ENCODE peak calls at places on chromosomes 12 and 14, in eight cellular contexts. One of them, this sample, is unnamed.

GRCh38 chr14:49036236-49036635 is 549.9 kb downstream of the RPS29 start:
- DNase-seq in epithelial cell of esophagus: no peak
- DNase-seq in fibroblast of villous mesenchyme: no peak
- DNase-seq in astrocyte of the cerebellum: no peak
- DNase-seq in cardiac fibroblast: no peak
- DNase-seq in keratinocyte: no peak
- DNase-seq in H9: no peak
- DNase-seq in dorsolateral prefrontal cortex: no peak
- DNase-seq in this sample: no peak

GRCh38 chr12:88185988-88186387 is 43.9 kb downstream of the TMTC3 start:
- DNase-seq in epithelial cell of esophagus: peak; percentile 86
- DNase-seq in fibroblast of villous mesenchyme: peak; percentile 52
- DNase-seq in astrocyte of the cerebellum: peak; percentile 26
- DNase-seq in cardiac fibroblast: peak; percentile 85
- DNase-seq in keratinocyte: peak; percentile 19
- DNase-seq in H9: no peak
- DNase-seq in dorsolateral prefrontal cortex: no peak
- DNase-seq in this sample: no peak

GRCh38 chr14:96894966-96895365 is 97.8 kb downstream of the VRK1 start:
- DNase-seq in epithelial cell of esophagus: no peak
- DNase-seq in fibroblast of villous mesenchyme: no peak
- DNase-seq in astrocyte of the cerebellum: no peak
- DNase-seq in cardiac fibroblast: peak; percentile 6
- DNase-seq in keratinocyte: no peak
- DNase-seq in H9: no peak
- DNase-seq in dorsolateral prefrontal cortex: no peak
- DNase-seq in this sample: no peak

GRCh38 chr12:51240971-51241370 is 2.3 kb downstream of the DAZAP2 start:
- DNase-seq in epithelial cell of esophagus: peak; percentile 49
- DNase-seq in fibroblast of villous mesenchyme: no peak
- DNase-seq in astrocyte of the cerebellum: no peak
- DNase-seq in cardiac fibroblast: peak; percentile 51
- DNase-seq in keratinocyte: no peak
- DNase-seq in H9: no peak
- DNase-seq in dorsolateral prefrontal cortex: no peak
- DNase-seq in this sample: no peak

GRCh38 chr12:44148936-44149335 is 313.1 kb downstream of the TMEM117 start:
- DNase-seq in epithelial cell of esophagus: no peak
- DNase-seq in fibroblast of villous mesenchyme: no peak
- DNase-seq in astrocyte of the cerebellum: no peak
- DNase-seq in cardiac fibroblast: no peak
- DNase-seq in keratinocyte: no peak
- DNase-seq in H9: no peak
- DNase-seq in dorsolateral prefrontal cortex: no peak
- DNase-seq in this sample: no peak

GRCh38 chr12:21073822-21074460 is 57.1 kb upstream of the SLCO1B1 start:
- DNase-seq in epithelial cell of esophagus: peak; percentile 46
- DNase-seq in fibroblast of villous mesenchyme: no peak
- DNase-seq in astrocyte of the cerebellum: peak; percentile 99
- DNase-seq in cardiac fibroblast: peak; percentile 79
- DNase-seq in keratinocyte: no peak
- DNase-seq in H9: peak; percentile 39
- DNase-seq in dorsolateral prefrontal cortex: no peak
- DNase-seq in this sample: no peak

GRCh38 chr12:64569923-64570595 is 40.2 kb upstream of the RASSF3 start:
- DNase-seq in epithelial cell of esophagus: no peak
- DNase-seq in fibroblast of villous mesenchyme: no peak
- DNase-seq in astrocyte of the cerebellum: no peak
- DNase-seq in cardiac fibroblast: no peak
- DNase-seq in keratinocyte: no peak
- DNase-seq in H9: no peak
- DNase-seq in dorsolateral prefrontal cortex: no peak
- DNase-seq in this sample: no peak

GRCh38 chr14:91154851-91155625 is 41.2 kb downstream of the DGLUCY start:
- DNase-seq in epithelial cell of esophagus: peak; percentile 74
- DNase-seq in fibroblast of villous mesenchyme: peak; percentile 93
- DNase-seq in astrocyte of the cerebellum: no peak
- DNase-seq in cardiac fibroblast: peak; percentile 55
- DNase-seq in keratinocyte: no peak
- DNase-seq in H9: no peak
- DNase-seq in dorsolateral prefrontal cortex: no peak
- DNase-seq in this sample: no peak

GRCh38 chr12:42648061-42648460 is 58.5 kb upstream of the PRICKLE1 start:
- DNase-seq in epithelial cell of esophagus: no peak
- DNase-seq in fibroblast of villous mesenchyme: no peak
- DNase-seq in astrocyte of the cerebellum: peak; percentile 23
- DNase-seq in cardiac fibroblast: peak; percentile 16
- DNase-seq in keratinocyte: no peak
- DNase-seq in H9: no peak
- DNase-seq in dorsolateral prefrontal cortex: no peak
- DNase-seq in this sample: no peak

GRCh38 chr12:42652048-42652447 is 62.5 kb upstream of the PRICKLE1 start:
- DNase-seq in epithelial cell of esophagus: peak; percentile 52
- DNase-seq in fibroblast of villous mesenchyme: peak; percentile 36
- DNase-seq in astrocyte of the cerebellum: no peak
- DNase-seq in cardiac fibroblast: no peak
- DNase-seq in keratinocyte: no peak
- DNase-seq in H9: no peak
- DNase-seq in dorsolateral prefrontal cortex: no peak
- DNase-seq in this sample: no peak
- TF ChIP-seq CTCF in epithelial cell of esophagus: no peak
- TF ChIP-seq CTCF in fibroblast of villous mesenchyme: no peak
- TF ChIP-seq CTCF in astrocyte of the cerebellum: no peak
- TF ChIP-seq CTCF in cardiac fibroblast: no peak
- TF ChIP-seq CTCF in keratinocyte: no peak
- TF ChIP-seq CTCF in H9: no peak
- TF ChIP-seq CTCF in dorsolateral prefrontal cortex: no peak
- TF ChIP-seq CTCF in this sample: no peak

DNA sequence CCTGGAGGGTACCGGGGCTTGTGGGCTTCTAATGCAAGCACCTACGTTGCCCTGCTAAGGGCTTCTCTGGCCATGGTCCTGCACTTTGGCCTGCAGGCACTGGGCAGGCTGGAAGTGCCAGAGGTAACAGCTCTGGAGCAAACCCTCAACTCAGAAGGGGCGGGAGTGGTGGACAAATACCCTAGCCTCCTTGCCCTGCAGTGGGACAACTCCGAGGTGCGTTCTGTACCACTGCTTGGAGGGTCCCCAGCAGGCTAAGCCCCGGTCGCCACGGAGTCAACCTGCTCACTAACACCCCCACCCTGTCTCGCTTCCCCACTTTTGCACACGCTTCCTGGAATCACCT is 20.4 kb upstream of the BEGAIN start:
- DNase-seq in epithelial cell of esophagus: no peak
- DNase-seq in fibroblast of villous mesenchyme: no peak
- DNase-seq in astrocyte of the cerebellum: no peak
- DNase-seq in cardiac fibroblast: no peak
- DNase-seq in keratinocyte: no peak
- DNase-seq in H9: peak; percentile 25
- DNase-seq in dorsolateral prefrontal cortex: no peak
- DNase-seq in this sample: no peak
- TF ChIP-seq CTCF in epithelial cell of esophagus: no peak
- TF ChIP-seq CTCF in fibroblast of villous mesenchyme: no peak
- TF ChIP-seq CTCF in astrocyte of the cerebellum: no peak
- TF ChIP-seq CTCF in cardiac fibroblast: no peak
- TF ChIP-seq CTCF in keratinocyte: no peak
- TF ChIP-seq CTCF in H9: no peak
- TF ChIP-seq CTCF in dorsolateral prefrontal cortex: no peak
- TF ChIP-seq CTCF in this sample: no peak

GRCh38 chr12:109188108-109188712 is 71.8 kb downstream of the ACACB start:
- DNase-seq in epithelial cell of esophagus: no peak
- DNase-seq in fibroblast of villous mesenchyme: no peak
- DNase-seq in astrocyte of the cerebellum: no peak
- DNase-seq in cardiac fibroblast: no peak
- DNase-seq in keratinocyte: no peak
- DNase-seq in H9: no peak
- DNase-seq in dorsolateral prefrontal cortex: no peak
- DNase-seq in this sample: no peak
- TF ChIP-seq CTCF in epithelial cell of esophagus: no peak
- TF ChIP-seq CTCF in fibroblast of villous mesenchyme: no peak
- TF ChIP-seq CTCF in astrocyte of the cerebellum: no peak
- TF ChIP-seq CTCF in cardiac fibroblast: no peak
- TF ChIP-seq CTCF in keratinocyte: no peak
- TF ChIP-seq CTCF in H9: no peak
- TF ChIP-seq CTCF in dorsolateral prefrontal cortex: no peak
- TF ChIP-seq CTCF in this sample: no peak

GRCh38 chr14:73752297-73752992 is 38.3 kb upstream of the PNMA1 start:
- DNase-seq in epithelial cell of esophagus: no peak
- DNase-seq in fibroblast of villous mesenchyme: peak; percentile 58
- DNase-seq in astrocyte of the cerebellum: peak; percentile 79
- DNase-seq in cardiac fibroblast: peak; percentile 35
- DNase-seq in keratinocyte: no peak
- DNase-seq in H9: peak; percentile 41
- DNase-seq in dorsolateral prefrontal cortex: no peak
- DNase-seq in this sample: no peak
- TF ChIP-seq CTCF in epithelial cell of esophagus: peak; percentile 28
- TF ChIP-seq CTCF in fibroblast of villous mesenchyme: peak; percentile 33
- TF ChIP-seq CTCF in astrocyte of the cerebellum: peak; percentile 53
- TF ChIP-seq CTCF in cardiac fibroblast: peak; percentile 20
- TF ChIP-seq CTCF in keratinocyte: peak; percentile 41
- TF ChIP-seq CTCF in H9: peak; percentile 44
- TF ChIP-seq CTCF in dorsolateral prefrontal cortex: peak; percentile 34
- TF ChIP-seq CTCF in this sample: peak; percentile 1

DNA sequence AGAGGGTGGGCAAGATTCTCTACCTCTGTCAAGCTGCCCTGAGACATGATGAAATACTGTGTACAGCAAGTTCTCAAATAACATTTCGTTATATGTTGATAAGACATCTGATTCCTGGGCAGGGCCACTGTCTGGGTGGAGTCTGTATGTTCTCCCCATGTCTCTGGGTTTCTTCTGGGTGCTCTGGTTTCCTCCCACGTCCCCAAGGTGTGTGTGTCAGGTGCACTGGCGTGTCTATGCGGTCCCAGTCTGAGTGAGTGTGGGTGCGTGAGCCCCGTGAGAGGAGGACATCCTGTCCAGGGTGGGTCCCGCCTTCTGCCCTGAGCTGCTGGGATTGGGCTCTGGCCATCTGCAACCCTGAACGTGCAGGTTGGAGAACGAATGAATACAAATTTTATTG is 29.6 kb downstream of the KCTD10 start:
- DNase-seq in epithelial cell of esophagus: no peak
- DNase-seq in fibroblast of villous mesenchyme: no peak
- DNase-seq in astrocyte of the cerebellum: no peak
- DNase-seq in cardiac fibroblast: no peak
- DNase-seq in keratinocyte: no peak
- DNase-seq in H9: no peak
- DNase-seq in dorsolateral prefrontal cortex: no peak
- DNase-seq in this sample: no peak
- TF ChIP-seq CTCF in epithelial cell of esophagus: no peak
- TF ChIP-seq CTCF in fibroblast of villous mesenchyme: no peak
- TF ChIP-seq CTCF in astrocyte of the cerebellum: no peak
- TF ChIP-seq CTCF in cardiac fibroblast: no peak
- TF ChIP-seq CTCF in keratinocyte: no peak
- TF ChIP-seq CTCF in H9: no peak
- TF ChIP-seq CTCF in dorsolateral prefrontal cortex: no peak
- TF ChIP-seq CTCF in this sample: no peak

GRCh38 chr12:77003244-77003643 is 62.1 kb downstream of the E2F7 start:
- DNase-seq in epithelial cell of esophagus: no peak
- DNase-seq in fibroblast of villous mesenchyme: no peak
- DNase-seq in astrocyte of the cerebellum: no peak
- DNase-seq in cardiac fibroblast: no peak
- DNase-seq in keratinocyte: no peak
- DNase-seq in H9: no peak
- DNase-seq in dorsolateral prefrontal cortex: no peak
- DNase-seq in this sample: no peak

GRCh38 chr12:77002382-77002781 is 63.0 kb downstream of the E2F7 start:
- DNase-seq in epithelial cell of esophagus: no peak
- DNase-seq in fibroblast of villous mesenchyme: no peak
- DNase-seq in astrocyte of the cerebellum: no peak
- DNase-seq in cardiac fibroblast: no peak
- DNase-seq in keratinocyte: no peak
- DNase-seq in H9: no peak
- DNase-seq in dorsolateral prefrontal cortex: no peak
- DNase-seq in this sample: no peak

GRCh38 chr12:77001181-77001758 is 64.1 kb downstream of the E2F7 start:
- DNase-seq in epithelial cell of esophagus: no peak
- DNase-seq in fibroblast of villous mesenchyme: no peak
- DNase-seq in astrocyte of the cerebellum: no peak
- DNase-seq in cardiac fibroblast: no peak
- DNase-seq in keratinocyte: no peak
- DNase-seq in H9: no peak
- DNase-seq in dorsolateral prefrontal cortex: no peak
- DNase-seq in this sample: no peak

GRCh38 chr12:76996983-76997382 is 68.4 kb downstream of the E2F7 start:
- DNase-seq in epithelial cell of esophagus: no peak
- DNase-seq in fibroblast of villous mesenchyme: no peak
- DNase-seq in astrocyte of the cerebellum: no peak
- DNase-seq in cardiac fibroblast: no peak
- DNase-seq in keratinocyte: no peak
- DNase-seq in H9: no peak
- DNase-seq in dorsolateral prefrontal cortex: no peak
- DNase-seq in this sample: no peak

DNA sequence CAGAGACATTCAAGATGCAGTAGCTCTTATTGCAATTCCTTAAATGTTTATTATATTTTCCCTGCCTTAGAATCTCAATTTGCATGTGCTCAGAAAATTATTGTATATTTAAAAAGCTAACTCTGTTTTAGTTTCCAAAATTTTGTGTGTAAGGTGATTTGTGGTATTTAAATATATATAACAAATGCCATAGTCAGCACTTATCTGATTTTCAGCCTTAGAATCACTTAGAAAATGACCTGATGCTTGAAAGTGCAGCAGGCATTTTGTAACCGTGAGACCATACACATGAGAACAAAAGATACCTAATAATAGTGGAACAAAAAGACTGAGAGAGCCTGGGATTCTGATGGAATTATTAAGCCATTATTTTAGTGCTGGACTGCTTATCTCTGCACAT is 66.2 kb downstream of the E2F7 start:
- DNase-seq in epithelial cell of esophagus: no peak
- DNase-seq in fibroblast of villous mesenchyme: no peak
- DNase-seq in astrocyte of the cerebellum: no peak
- DNase-seq in cardiac fibroblast: no peak
- DNase-seq in keratinocyte: no peak
- DNase-seq in H9: no peak
- DNase-seq in dorsolateral prefrontal cortex: no peak
- DNase-seq in this sample: no peak
- TF ChIP-seq CTCF in epithelial cell of esophagus: no peak
- TF ChIP-seq CTCF in fibroblast of villous mesenchyme: no peak
- TF ChIP-seq CTCF in astrocyte of the cerebellum: no peak
- TF ChIP-seq CTCF in cardiac fibroblast: no peak
- TF ChIP-seq CTCF in keratinocyte: no peak
- TF ChIP-seq CTCF in H9: no peak
- TF ChIP-seq CTCF in dorsolateral prefrontal cortex: no peak
- TF ChIP-seq CTCF in this sample: no peak

This sample was measured in D721Med.